ENCODE peak calls at places on chromosomes 2 and 18, in nine cellular contexts. M is nephron progenitor cell; L is lower leg skin; C is body of pancreas; F is GF-D8; X is stimulated activated CD4-positive, alpha-beta T cell treated with anti-CD3 and anti-CD28 coated beads, Interleukin-1b, Interleukin-23, amount 100 ng/mL, for 24 hours; J is astrocyte of the spinal cord; D is amygdala; O is AG09309. N is an unnamed sample.
A peak's percentile ranks its signal among the peaks of the same experiment; 100 is the strongest.

GRCh38 chr18:21184396-21184996 is 57.5 kb upstream of the GREB1L start:
- DNase-seq in M (no peak), L (no peak), C (no peak), F (no peak), X (no peak), J (no peak), D (no peak), O (no peak), N (no peak)

GRCh38 chr18:28164772-28165483 is 12.0 kb downstream of the CDH2 start:
- DNase-seq in M (no peak), L (no peak), C (no peak), F (no peak), X (no peak), J (no peak), D (no peak), O (no peak), N (no peak)

GRCh38 chr2:28128281-28128950 is 237.9 kb downstream of the BABAM2 start:
- DNase-seq in M (no peak), L (no peak), C (no peak), F (no peak), X (no peak), J (no peak), D (no peak), O (no peak), N (no peak)

GRCh38 chr18:12336251-12336650 is 28.2 kb downstream of the TUBB6 start:
- DNase-seq in M (no peak), L (no peak), C (no peak), F (no peak), X (no peak), J (no peak), D (no peak), O (no peak), N (peak; percentile 76)

GRCh38 chr18:56825312-56825711 is 174.2 kb downstream of the WDR7 start:
- DNase-seq in M (no peak), L (no peak), C (no peak), F (peak; percentile 56), X (no peak), J (no peak), D (no peak), O (no peak), N (no peak)

GRCh38 chr2:44430340-44430739 is 68.6 kb downstream of the CAMKMT start:
- DNase-seq in M (no peak), L (no peak), C (no peak), F (no peak), X (no peak), J (no peak), D (no peak), O (no peak), N (no peak)

GRCh38 chr2:2175381-2176090 is 155.5 kb downstream of the MYT1L start:
- DNase-seq in M (no peak), L (no peak), C (no peak), F (no peak), X (no peak), J (no peak), D (no peak), O (no peak), N (no peak)

GRCh38 chr2:98731709-98732349 is 897 bp upstream of the MGAT4A start:
- DNase-seq in M (no peak), L (no peak), C (no peak), F (peak; percentile 32), X (no peak), J (no peak), D (no peak), O (no peak), N (no peak)

GRCh38 chr2:25982273-25982967 is at the start of gene KIF3C:
- DNase-seq in M (peak; percentile 79), L (no peak), C (peak; percentile 61), F (no peak), X (peak; percentile 59), J (peak; percentile 70), D (peak; percentile 85), O (no peak), N (no peak)